ENCODE peak calls at places on chromosomes 11 and 22, in four cellular contexts. Q is ovary, V is uterus, T is adrenal gland. O is an unnamed sample.

GRCh38 chr22:49206281-49206680 is 621.4 kb downstream of the BRD1 start:
- DNase-seq in Q (no peak), V (peak; percentile 1), T (no peak), O (no peak)

GRCh38 chr11:727859-728748 is 19.2 kb upstream of the TALDO1 start:
- DNase-seq in Q (peak; percentile 88), V (peak; percentile 88), T (peak; percentile 91), O (no peak)

GRCh38 chr11:103433380-103433779 is 324.2 kb downstream of the DYNC2H1 start:
- DNase-seq in Q (no peak), V (no peak), T (no peak), O (no peak)

GRCh38 chr22:48651036-48651890 is 1176.4 kb downstream of the BRD1 start:
- DNase-seq in Q (no peak), V (no peak), T (no peak), O (no peak)

GRCh38 chr11:72814139-72814830 is at the start of gene ATG16L2:
- DNase-seq in Q (peak; percentile 91), V (peak; percentile 78), T (peak; percentile 83), O (peak; percentile 35)

GRCh38 chr11:111541209-111542061 is 915 bp downstream of the LAYN start:
- DNase-seq in Q (peak; percentile 69), V (peak; percentile 74), T (peak; percentile 62), O (no peak)

GRCh38 chr11:12599408-12600143 is 74.6 kb upstream of the TEAD1 start:
- DNase-seq in Q (peak; percentile 34), V (no peak), T (peak; percentile 64), O (no peak)

GRCh38 chr22:19668748-19669147 is 45.6 kb upstream of the SEPTIN5 start:
- DNase-seq in Q (no peak), V (no peak), T (no peak), O (no peak)

GRCh38 chr22:32794449-32795213 is 6.9 kb upstream of the TIMP3 start:
- DNase-seq in Q (no peak), V (no peak), T (no peak), O (no peak)

GRCh38 chr11:118194835-118195627 is 18.6 kb upstream of the SCN2B start:
- DNase-seq in Q (peak; percentile 43), V (peak; percentile 90), T (peak; percentile 36), O (no peak)

GRCh38 chr11:38481391-38481790 is 1883.4 kb upstream of the RAG2 start:
- DNase-seq in Q (no peak), V (no peak), T (no peak), O (no peak)

DNA sequence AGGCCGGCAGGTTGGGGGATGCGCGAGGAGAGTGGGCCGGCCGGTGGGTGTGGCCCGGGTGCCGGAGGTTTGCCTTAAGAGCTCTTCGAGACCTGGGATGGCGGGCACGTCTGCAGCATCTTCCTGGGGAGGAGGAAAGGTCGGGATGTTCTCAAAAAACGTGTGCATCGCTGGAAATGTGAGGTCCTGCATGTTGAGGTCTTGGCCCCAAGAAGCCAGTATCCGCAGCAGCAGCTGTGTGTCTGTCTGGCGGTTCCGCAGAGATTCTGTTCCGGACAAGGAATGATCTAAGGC is 1.4 kb downstream of the NAV2 start:
- DNase-seq in Q (peak; percentile 27), V (peak; percentile 28), T (no peak), O (no peak)
- H3K4me3 ChIP-seq in Q (peak overlapping the region; percentile 66), V (peak overlapping the region; percentile 45), T (peak overlapping the region; percentile 50), O (peak overlapping the region; percentile 80)

GRCh38 chr11:67389477-67389876 is 2.3 kb upstream of the RAD9A start:
- DNase-seq in Q (no peak), V (no peak), T (no peak), O (no peak)

GRCh38 chr11:67390947-67391303 is 861 bp upstream of the RAD9A start:
- DNase-seq in Q (no peak), V (no peak), T (no peak), O (no peak)

GRCh38 chr11:67393437-67393836 is 1.7 kb downstream of the RAD9A start:
- DNase-seq in Q (peak; percentile 57), V (no peak), T (no peak), O (no peak)

GRCh38 chr11:67392182-67392715 is 463 bp downstream of the RAD9A start:
- DNase-seq in Q (no peak), V (no peak), T (no peak), O (no peak)

DNA sequence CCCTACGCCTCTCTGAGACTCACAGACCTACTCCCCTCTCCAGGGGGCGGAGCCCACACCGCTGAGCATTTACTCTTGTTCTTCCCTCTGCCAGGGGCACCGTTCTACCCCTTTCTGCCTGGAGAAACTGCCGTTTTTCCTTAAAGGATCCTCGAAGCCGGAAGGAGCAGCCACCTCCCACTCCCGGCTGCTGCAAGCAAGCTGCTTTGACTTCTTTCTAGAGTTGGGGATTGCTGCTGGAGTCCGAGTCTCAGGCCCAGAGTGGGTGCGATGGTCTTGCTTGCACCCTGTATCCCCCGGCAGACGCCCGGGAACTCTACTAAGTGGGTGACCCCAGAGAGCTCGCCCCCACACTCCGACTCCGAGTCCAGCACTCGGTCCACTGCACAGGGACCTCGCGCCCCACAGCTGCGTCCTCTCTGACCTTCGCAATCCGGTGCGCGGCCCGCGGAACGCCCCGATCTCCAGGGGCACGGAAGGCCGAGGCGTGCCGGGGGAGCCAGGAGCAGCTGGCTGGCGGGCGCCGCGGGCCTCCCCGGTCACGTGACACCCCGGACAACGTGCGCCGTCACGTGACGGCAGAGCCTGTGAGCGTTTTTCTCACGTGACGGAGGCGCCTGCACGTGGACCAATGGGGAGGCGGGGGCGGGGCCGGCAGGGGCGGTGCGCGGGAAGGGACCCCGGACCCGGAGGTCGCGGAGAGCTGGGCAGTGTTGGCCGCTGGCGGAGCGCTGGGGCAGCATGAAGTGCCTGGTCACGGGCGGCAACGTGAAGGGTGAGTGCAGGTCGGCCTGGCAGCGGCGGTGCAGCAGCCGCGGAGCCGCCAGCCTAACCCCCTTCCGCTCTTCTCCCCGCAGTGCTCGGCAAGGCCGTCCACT is at the start of gene RAD9A:
- DNase-seq in Q (peak; percentile 94), V (peak; percentile 95), T (peak; percentile 98), O (peak; percentile 81)
- TF ChIP-seq POLR2A in Q (peak; percentile 29), V (no peak), T (peak; percentile 36), O (peak; percentile 53)

DNA sequence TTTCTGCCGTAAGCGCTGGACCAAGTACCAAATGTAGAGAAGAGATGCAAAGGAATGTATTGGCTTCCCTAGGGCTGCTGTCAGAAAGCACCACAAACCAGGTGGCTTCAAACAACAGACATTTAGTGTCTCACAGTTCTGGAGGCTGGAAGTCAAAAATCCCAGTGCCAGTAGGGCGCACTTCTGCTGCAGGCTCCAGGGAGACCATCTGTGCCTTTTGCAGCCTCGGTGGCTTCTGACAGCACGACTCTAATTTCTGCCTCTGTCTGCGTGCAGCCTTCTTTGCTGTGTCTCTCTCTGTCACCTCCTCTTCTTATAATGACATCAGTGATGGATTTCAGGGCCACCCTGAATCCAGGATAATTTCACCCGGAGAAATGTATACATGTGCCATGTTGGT is 2.8 kb downstream of the APOL6 start:
- DNase-seq in Q (no peak), V (no peak), T (no peak), O (no peak)
- H3K4me3 ChIP-seq in Q (no peak overlapping the region), V (no peak overlapping the region), T (no peak overlapping the region), O (no peak overlapping the region)

DNA sequence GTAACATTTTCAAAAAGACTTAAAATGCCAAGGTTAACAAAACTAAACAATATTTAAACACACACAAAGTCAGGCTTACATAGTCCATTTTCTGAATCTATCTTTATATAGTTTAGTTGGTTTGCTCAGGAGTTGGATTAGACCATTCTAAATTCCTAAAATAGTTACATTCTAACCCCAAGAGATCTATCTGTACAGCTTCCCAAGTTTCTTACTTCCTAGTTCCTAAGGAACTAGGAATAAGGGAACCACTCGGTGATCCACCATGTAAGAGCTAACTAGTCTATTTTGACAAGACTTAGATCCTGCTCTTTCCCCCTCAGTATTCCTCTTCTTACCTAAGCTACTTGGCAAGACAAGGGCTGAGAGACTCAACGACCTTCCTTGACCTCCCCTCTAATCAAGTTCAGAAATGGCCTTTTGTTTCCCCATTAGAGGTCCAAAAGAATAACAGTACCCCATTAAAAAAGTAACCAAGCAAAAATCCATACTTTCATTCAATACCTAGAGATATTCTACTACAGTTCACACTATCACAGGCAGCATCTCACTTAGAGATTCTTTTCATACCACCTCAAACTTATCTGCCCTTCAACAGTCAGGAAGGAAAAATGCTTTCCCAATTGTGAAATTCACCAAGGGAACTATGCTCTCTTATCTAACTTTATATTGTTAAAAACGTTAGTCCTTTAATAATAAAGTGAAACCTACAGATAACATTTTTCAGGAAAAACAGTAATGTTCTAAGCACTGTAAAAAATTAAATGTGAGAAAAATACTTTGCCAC is 253.1 kb downstream of the TTC28 start:
- DNase-seq in Q (no peak), V (no peak), T (no peak), O (no peak)
- TF ChIP-seq POLR2A in Q (no peak), V (no peak), T (no peak), O (no peak)

O was measured in esophagus squamous epithelium.